ENCODE peak calls at places on chromosome X, in seven cellular contexts. P, X, V, F, E, T and D are unnamed samples.

GRCh38 chrX:9163153-9163790 is 129.3 kb upstream of the FAM9B start:
- DNase-seq in X (no peak), E (no peak), T (no peak), P (no peak), V (no peak), F (no peak), D (no peak)

GRCh38 chrX:13028871-13029336 is 15.5 kb downstream of the FAM9C start:
- DNase-seq in E (peak), X (no peak), V (no peak), T (no peak), P (no peak), F (no peak), D (no peak)

GRCh38 chrX:73838123-73838522 is 275.1 kb downstream of the CHIC1 start:
- DNase-seq in X (no peak), T (no peak), V (no peak), E (no peak), P (no peak), F (no peak), D (no peak)

GRCh38 chrX:20128678-20129077 is 12.0 kb upstream of the MAP7D2 start:
- DNase-seq in E (no peak), P (no peak), F (no peak), T (no peak), X (no peak), V (no peak), D (no peak)

GRCh38 chrX:67543818-67544217 is at the start of gene AR:
- DNase-seq in X (no peak), T (no peak), P (peak), E (no peak), F (peak), V (no peak), D (peak)

GRCh38 chrX:20412871-20413486 is 146.3 kb upstream of the RPS6KA3 start:
- DNase-seq in X (peak), E (no peak), T (no peak), F (peak), V (no peak), P (peak), D (peak)

GRCh38 chrX:136250191-136251041 is 784 bp downstream of the MAP7D3 start:
- DNase-seq in F (no peak), E (no peak), X (peak), V (no peak), P (no peak), T (no peak), D (peak)

GRCh38 chrX:10173331-10173900 is 16.6 kb downstream of the CLCN4 start:
- DNase-seq in T (no peak), P (peak), E (peak), V (no peak), X (no peak), F (peak), D (peak)

GRCh38 chrX:17597836-17598434 is 139.4 kb upstream of the SCML1 start:
- DNase-seq in V (no peak), E (peak), P (peak), X (no peak), F (peak), T (no peak), D (peak)